ENCODE peak calls at places on chromosomes 12 and 14, in nine cellular contexts. D is cardiac muscle cell, Z is A549, J is uterus, G is adrenal gland, V is colonic mucosa, Y is omental fat pad, L is pancreas, F is psoas muscle. H is an unnamed sample.
A peak's percentile ranks its signal among the peaks of the same experiment; 100 is the strongest.

GRCh38 chr12:58963844-58964243 is 43.5 kb upstream of the LRIG3 start:
- DNase-seq in D (no peak), Z (no peak), J (no peak), G (no peak), V (no peak), Y (no peak), L (no peak), F (no peak), H (no peak)

GRCh38 chr12:110379642-110380041 is 23.9 kb downstream of the ANAPC7 start:
- DNase-seq in D (no peak), Z (no peak), J (no peak), G (no peak), V (no peak), Y (no peak), L (no peak), F (no peak), H (no peak)

GRCh38 chr12:14961466-14962155 is at the start of gene ARHGDIB:
- DNase-seq in D (peak; percentile 72), Z (no peak), J (no peak), G (no peak), V (peak; percentile 39), Y (no peak), L (peak; percentile 42), F (no peak), H (no peak)

GRCh38 chr12:100229036-100229635 is 28.5 kb downstream of the ACTR6 start:
- DNase-seq in D (peak; percentile 25), Z (no peak), J (no peak), G (no peak), V (no peak), Y (no peak), L (no peak), F (no peak), H (no peak)

GRCh38 chr12:117466677-117467362 is 105.4 kb upstream of the NOS1 start:
- DNase-seq in D (no peak), Z (no peak), J (no peak), G (no peak), V (no peak), Y (no peak), L (no peak), F (no peak), H (no peak)

GRCh38 chr12:21643758-21644157 is 13.9 kb downstream of the LDHB start:
- DNase-seq in D (no peak), Z (no peak), J (no peak), G (no peak), V (no peak), Y (no peak), L (no peak), F (no peak), H (no peak)

GRCh38 chr14:55277972-55278740 is 6.9 kb downstream of the FBXO34 start:
- DNase-seq in D (no peak), Z (no peak), J (no peak), G (no peak), V (no peak), Y (no peak), L (no peak), F (no peak), H (no peak)

GRCh38 chr12:122309564-122310121 is 43.3 kb upstream of the VPS33A start:
- DNase-seq in D (no peak), Z (no peak), J (no peak), G (no peak), V (no peak), Y (no peak), L (no peak), F (no peak), H (no peak)

GRCh38 chr14:90758959-90759358 is 57.3 kb downstream of the TTC7B start:
- DNase-seq in D (peak; percentile 42), Z (no peak), J (peak; percentile 65), G (peak; percentile 58), V (peak; percentile 37), Y (no peak), L (no peak), F (peak; percentile 64), H (no peak)

GRCh38 chr14:90758028-90758889 is 58.0 kb downstream of the TTC7B start:
- DNase-seq in D (peak; percentile 94), Z (peak; percentile 93), J (peak; percentile 88), G (peak; percentile 92), V (peak; percentile 88), Y (peak; percentile 76), L (peak; percentile 99), F (peak; percentile 93), H (peak; percentile 93)

GRCh38 chr14:90757452-90757851 is 58.8 kb downstream of the TTC7B start:
- DNase-seq in D (no peak), Z (no peak), J (no peak), G (no peak), V (no peak), Y (no peak), L (no peak), F (peak; percentile 37), H (no peak)

GRCh38 chr14:90755661-90756304 is 60.4 kb downstream of the TTC7B start:
- DNase-seq in D (no peak), Z (no peak), J (no peak), G (no peak), V (no peak), Y (no peak), L (no peak), F (no peak), H (no peak)

DNA sequence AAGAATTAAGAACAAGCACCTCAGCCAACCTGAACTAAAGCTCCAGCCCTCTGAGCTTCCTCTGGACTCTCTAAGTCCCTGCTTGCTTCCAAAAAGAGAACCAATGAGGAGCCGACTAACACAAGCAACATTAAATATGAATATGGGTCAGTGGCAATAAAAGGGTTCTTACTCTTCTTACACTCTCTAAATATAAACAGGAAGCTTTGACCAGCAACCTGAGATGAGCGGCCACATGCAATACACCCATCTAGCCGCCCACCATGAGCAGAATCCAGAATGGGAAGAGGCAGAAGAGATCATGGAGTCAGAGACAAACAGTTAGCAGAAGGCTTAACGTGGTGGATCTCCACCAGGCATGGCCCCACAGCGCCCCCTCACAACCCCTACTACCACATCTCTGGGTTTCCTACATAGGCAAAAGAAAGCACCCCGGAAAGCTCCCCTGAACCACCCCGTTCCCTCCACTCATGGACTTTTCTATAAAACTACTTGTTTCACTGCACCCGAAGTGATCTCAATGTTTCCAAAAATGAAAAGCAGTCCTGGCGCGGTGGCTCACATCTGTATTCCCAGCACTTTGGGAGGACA is 59.4 kb downstream of the TTC7B start:
- DNase-seq in D (no peak), Z (no peak), J (no peak), G (no peak), V (no peak), Y (no peak), L (no peak), F (peak; percentile 37), H (no peak)
- TF ChIP-seq CTCF in D (no peak), Z (no peak), J (no peak), G (no peak), V (no peak), Y (no peak), L (no peak), F (peak; percentile 27), H (no peak)

GRCh38 chr14:30194769-30195168 is 267.1 kb upstream of the PRKD1 start:
- DNase-seq in D (peak; percentile 92), Z (no peak), J (no peak), G (peak; percentile 16), V (no peak), Y (no peak), L (no peak), F (no peak), H (no peak)
- TF ChIP-seq CTCF in D (no peak), Z (no peak), J (no peak), G (no peak), V (no peak), Y (no peak), L (no peak), F (no peak), H (no peak)

GRCh38 chr12:118536306-118536900 is 160.0 kb downstream of the SUDS3 start:
- DNase-seq in D (no peak), Z (no peak), J (no peak), G (no peak), V (no peak), Y (no peak), L (no peak), F (no peak), H (no peak)
- TF ChIP-seq CTCF in D (no peak), Z (no peak), J (no peak), G (no peak), V (no peak), Y (no peak), L (no peak), F (no peak), H (no peak)

GRCh38 chr12:119864591-119864990 is 12.5 kb downstream of the CIT start:
- DNase-seq in D (no peak), Z (no peak), J (no peak), G (no peak), V (no peak), Y (no peak), L (no peak), F (no peak), H (no peak)

GRCh38 chr12:119869720-119870119 is 7.4 kb downstream of the CIT start:
- DNase-seq in D (peak; percentile 85), Z (peak; percentile 36), J (no peak), G (no peak), V (no peak), Y (no peak), L (no peak), F (peak; percentile 23), H (no peak)

GRCh38 chr12:119868992-119869391 is 8.1 kb downstream of the CIT start:
- DNase-seq in D (peak; percentile 4), Z (no peak), J (no peak), G (no peak), V (no peak), Y (no peak), L (no peak), F (no peak), H (no peak)

GRCh38 chr12:119870462-119870861 is 6.7 kb downstream of the CIT start:
- DNase-seq in D (peak; percentile 11), Z (no peak), J (no peak), G (no peak), V (no peak), Y (no peak), L (no peak), F (no peak), H (no peak)
- TF ChIP-seq CTCF in D (no peak), Z (no peak), J (no peak), G (no peak), V (no peak), Y (no peak), L (no peak), F (no peak), H (no peak)

DNA sequence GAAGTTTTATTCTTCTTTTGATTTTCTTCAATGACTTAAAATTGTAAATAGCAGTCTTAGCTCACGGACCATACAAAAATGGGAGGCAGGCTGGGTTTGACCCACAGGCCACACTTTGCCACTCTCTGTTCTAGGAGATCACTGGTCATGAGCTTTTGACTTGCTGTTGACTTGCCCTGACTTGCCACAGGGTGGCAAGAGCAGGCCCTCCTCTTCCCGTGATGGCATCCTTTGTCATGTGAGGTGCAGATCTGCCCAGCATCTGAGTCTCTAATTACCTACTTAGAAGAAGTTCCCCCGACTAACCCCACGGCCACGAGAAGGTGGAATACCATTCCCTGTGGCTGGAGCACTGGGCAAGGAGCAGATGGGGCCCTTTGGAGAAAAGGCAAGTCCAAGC is 81.0 kb upstream of the SCAF11 start:
- DNase-seq in D (no peak), Z (no peak), J (no peak), G (no peak), V (no peak), Y (no peak), L (no peak), F (no peak), H (no peak)
- TF ChIP-seq CTCF in D (no peak), Z (no peak), J (no peak), G (no peak), V (no peak), Y (no peak), L (no peak), F (no peak), H (no peak)